ENCODE peak calls at places on chromosome 12, in five cellular contexts. L is H1, B is hepatocyte, W is endothelial cell of umbilical vein, O is fibroblast of lung. U is an unnamed sample.

GRCh38 chr12:130826151-130826801 is 12.8 kb downstream of the STX2 start:
- DNase-seq in L (peak), B (peak), W (peak), O (peak), U (peak)

GRCh38 chr12:29726741-29727348 is 56.9 kb downstream of the TMTC1 start:
- DNase-seq in W (no peak), B (no peak), O (no peak), L (no peak), U (no peak)

GRCh38 chr12:132558861-132559623 is 51.3 kb downstream of the LRCOL1 start:
- DNase-seq in L (no peak), O (no peak), B (no peak), W (no peak), U (no peak)

GRCh38 chr12:128551266-128552025 is 272.3 kb downstream of the SLC15A4 start:
- DNase-seq in L (no peak), O (no peak), W (no peak), B (no peak), U (no peak)

GRCh38 chr12:64635356-64635998 is 25.2 kb downstream of the RASSF3 start:
- DNase-seq in O (no peak), L (no peak), W (no peak), B (no peak), U (no peak)

GRCh38 chr12:127509066-127509778 is 757.7 kb upstream of the TMEM132C start:
- DNase-seq in L (no peak), W (no peak), B (no peak), O (peak), U (peak)

GRCh38 chr12:51205350-51205749 is 12.5 kb downstream of the POU6F1 start:
- DNase-seq in B (no peak), O (no peak), W (no peak), L (no peak), U (no peak)

GRCh38 chr12:58286353-58286752 is 345.0 kb downstream of the ATP23 start:
- DNase-seq in W (no peak), B (no peak), L (no peak), O (no peak), U (no peak)

GRCh38 chr12:51874013-51874412 is 13.9 kb upstream of the ANKRD33 start:
- DNase-seq in B (no peak), W (no peak), O (no peak), L (no peak), U (no peak)

GRCh38 chr12:109744026-109744425 is 30.4 kb downstream of the FAM222A start:
- DNase-seq in O (no peak), L (no peak), W (no peak), B (no peak), U (no peak)

GRCh38 chr12:131555197-131555820 is 155.6 kb upstream of the SFSWAP start:
- DNase-seq in B (no peak), L (no peak), W (no peak), O (no peak), U (peak)

GRCh38 chr12:78120866-78121590 is 290.3 kb downstream of the NAV3 start:
- DNase-seq in B (no peak), O (peak), L (no peak), W (peak), U (peak)

GRCh38 chr12:118354903-118355302 is 17.8 kb downstream of the TAOK3 start:
- DNase-seq in O (no peak), B (no peak), L (no peak), W (no peak), U (peak)

GRCh38 chr12:56084958-56085543 is 5.1 kb downstream of the ERBB3 start:
- DNase-seq in B (peak), W (peak), O (no peak), L (peak), U (peak)

GRCh38 chr12:93689076-93689834 is 12.1 kb downstream of the CRADD start:
- DNase-seq in B (peak), L (no peak), W (no peak), O (peak), U (no peak)

GRCh38 chr12:2877959-2878732 is 1.1 kb downstream of the RHNO1 start:
- DNase-seq in W (peak), O (peak), B (peak), L (no peak), U (peak)

GRCh38 chr12:4643747-4644146 is 5.1 kb downstream of the AKAP3 start:
- DNase-seq in L (no peak), O (no peak), W (no peak), B (no peak), U (no peak)

GRCh38 chr12:131832393-131833231 is 4.4 kb downstream of the MMP17 start:
- DNase-seq in O (peak), W (no peak), B (peak), L (no peak), U (peak)

GRCh38 chr12:124694250-124694649 is 126.8 kb upstream of the NCOR2 start:
- DNase-seq in L (no peak), O (no peak), B (no peak), W (no peak), U (no peak)

GRCh38 chr12:2607881-2608607 is 186.7 kb upstream of the FKBP4 start:
- DNase-seq in L (no peak), W (no peak), B (no peak), O (no peak), U (no peak)

GRCh38 chr12:109387425-109388166 is 39.9 kb downstream of the MYO1H start:
- DNase-seq in W (peak), B (peak), O (peak), L (peak), U (peak)

GRCh38 chr12:22406622-22407021 is 72.1 kb upstream of the ST8SIA1 start:
- DNase-seq in L (no peak), O (no peak), B (no peak), W (no peak), U (peak)

GRCh38 chr12:110778801-110779577 is 36.3 kb upstream of the PPP1CC start:
- DNase-seq in B (no peak), W (no peak), L (no peak), O (no peak), U (no peak)

GRCh38 chr12:89768586-89769482 is 60.2 kb upstream of the ATP2B1 start:
- DNase-seq in B (peak), W (no peak), L (no peak), O (peak), U (peak)

DNA sequence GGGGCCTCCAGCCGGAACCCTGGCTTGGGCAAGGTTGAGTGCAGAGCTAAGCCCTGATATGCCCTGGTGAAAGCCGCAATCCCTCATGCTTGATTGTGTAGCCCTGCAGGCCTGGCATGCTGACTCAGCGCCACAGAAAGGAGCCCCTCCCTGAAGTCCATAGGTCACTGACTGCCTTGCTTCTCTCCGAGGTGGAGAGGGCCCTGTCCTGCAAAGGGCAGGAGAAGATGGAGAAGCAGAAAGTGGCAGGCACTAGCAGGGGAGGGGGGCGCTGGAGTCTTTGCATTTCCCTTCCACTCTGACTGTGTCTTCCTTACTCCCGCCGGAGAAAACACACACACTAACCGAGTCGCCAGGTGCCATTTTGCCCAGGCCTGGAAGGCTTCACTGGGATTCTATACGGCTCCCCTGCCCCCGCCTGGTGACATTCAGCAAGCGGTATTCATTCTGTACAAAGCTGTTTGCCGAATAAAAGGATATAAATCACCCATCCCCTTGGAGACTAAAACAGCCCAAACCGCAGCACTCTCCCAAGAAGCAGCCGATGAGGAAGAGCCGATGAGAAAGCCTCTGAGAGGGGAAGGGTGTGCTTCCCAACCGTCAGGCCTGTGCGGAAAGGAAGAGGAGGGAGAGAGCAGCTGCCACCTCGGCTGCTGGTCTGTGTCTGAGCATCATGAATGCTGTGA is 69.8 kb downstream of the SLC6A12 start:
- DNase-seq in W (no peak), L (no peak), B (peak), O (no peak), U (peak)
- H3K4me2 ChIP-seq in W (no peak), L (no peak), B (peak), O (no peak), U (no peak)

DNA sequence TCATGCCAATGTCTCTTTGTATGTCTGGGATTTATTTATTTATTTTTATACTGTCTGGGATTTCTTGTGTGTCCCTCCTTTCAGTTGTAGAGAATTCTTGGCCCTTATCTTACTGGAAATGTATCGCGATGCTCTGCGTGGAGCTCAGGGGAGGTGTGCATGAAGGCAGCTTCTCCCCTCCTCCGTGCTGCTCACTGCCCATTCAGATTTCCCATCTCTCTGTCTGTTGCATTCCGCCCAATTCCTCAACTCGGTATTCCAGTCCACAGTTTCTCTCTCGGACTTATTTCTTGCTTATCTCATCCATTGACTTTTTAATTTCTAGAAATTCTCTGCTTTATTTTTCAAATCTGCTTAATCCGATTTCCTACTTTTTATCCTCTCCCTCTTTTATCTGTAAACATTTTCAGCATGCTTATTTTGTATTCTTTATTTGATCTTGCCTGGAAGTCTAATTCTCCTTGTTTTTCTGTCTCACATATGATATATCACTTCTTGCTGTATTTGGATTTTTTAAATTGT is 93.2 kb downstream of the FBXW8 start:
- DNase-seq in W (no peak), L (no peak), O (no peak), B (no peak), U (no peak)
- H3K4me2 ChIP-seq in W (no peak), L (no peak), O (no peak), B (no peak), U (no peak)

GRCh38 chr12:32273712-32274111 is 125.6 kb upstream of the FGD4 start:
- DNase-seq in O (no peak), L (peak), B (peak), W (no peak), U (no peak)

GRCh38 chr12:32270818-32271710 is 128.3 kb upstream of the FGD4 start:
- DNase-seq in O (peak), W (peak), L (no peak), B (peak), U (peak)

GRCh38 chr12:32274665-32275064 is 124.7 kb upstream of the FGD4 start:
- DNase-seq in O (no peak), W (no peak), B (no peak), L (no peak), U (no peak)

GRCh38 chr12:32273063-32273521 is 126.3 kb upstream of the FGD4 start:
- DNase-seq in L (peak), B (no peak), O (peak), W (no peak), U (peak)

GRCh38 chr12:32272465-32272864 is 126.9 kb upstream of the FGD4 start:
- DNase-seq in W (no peak), B (no peak), O (no peak), L (no peak), U (no peak)
- H3K4me2 ChIP-seq in W (no peak), B (peak), O (no peak), L (no peak), U (no peak)

GRCh38 chr12:6942331-6942665 is 1.3 kb upstream of the RNU7-1 start:
- DNase-seq in L (no peak), O (peak), W (no peak), B (no peak), U (no peak)
- H3K4me2 ChIP-seq in L (no peak), O (no peak), W (no peak), B (no peak), U (no peak)

GRCh38 chr12:75482636-75483035 is 2.1 kb downstream of the GLIPR1 start:
- DNase-seq in O (no peak), W (no peak), B (no peak), L (no peak), U (peak)
- H3K4me2 ChIP-seq in O (peak), W (peak), B (peak), L (no peak), U (peak)

DNA sequence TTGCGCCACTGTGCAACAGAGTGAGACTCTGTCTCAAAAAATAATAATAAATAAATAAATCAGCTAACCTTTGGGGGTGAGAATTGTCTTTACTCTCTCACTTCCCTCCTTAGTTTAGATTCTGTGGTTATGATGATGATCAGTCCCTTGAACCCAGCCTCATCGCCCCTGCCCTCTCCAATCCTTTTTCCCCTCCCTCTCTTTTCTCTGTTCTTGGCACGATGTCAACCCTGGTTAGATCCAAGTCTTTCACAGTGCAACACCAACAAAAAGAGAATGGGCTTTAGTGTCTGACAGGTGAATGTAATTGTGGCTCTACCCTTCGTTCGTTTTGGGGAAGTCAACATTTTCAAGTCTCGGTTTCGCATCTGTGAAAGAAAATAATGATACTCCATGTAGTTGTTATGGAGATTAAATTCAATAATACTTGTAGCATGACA is 59.0 kb downstream of the NTN4 start:
- DNase-seq in W (no peak), B (no peak), O (no peak), L (no peak), U (no peak)
- H3K4me2 ChIP-seq in W (no peak), B (no peak), O (no peak), L (no peak), U (no peak)

GRCh38 chr12:122354958-122355641 is 67.4 kb downstream of the CLIP1 start:
- DNase-seq in L (no peak), B (no peak), W (no peak), O (no peak), U (no peak)

GRCh38 chr12:122350444-122350843 is 72.0 kb downstream of the CLIP1 start:
- DNase-seq in L (no peak), W (peak), B (no peak), O (peak), U (peak)

GRCh38 chr12:122355702-122356101 is 66.8 kb downstream of the CLIP1 start:
- DNase-seq in W (no peak), O (no peak), B (no peak), L (no peak), U (no peak)

GRCh38 chr12:122349078-122349477 is 73.4 kb downstream of the CLIP1 start:
- DNase-seq in B (no peak), L (no peak), O (no peak), W (no peak), U (no peak)

GRCh38 chr12:122352394-122352793 is 70.1 kb downstream of the CLIP1 start:
- DNase-seq in B (no peak), W (no peak), L (no peak), O (no peak), U (no peak)
- H3K4me2 ChIP-seq in B (no peak), W (no peak), L (no peak), O (no peak), U (no peak)